ENCODE peak calls at places on chromosomes 6 and 20, in ten cellular contexts. X is stimulated activated naive CD8-positive, alpha-beta T cell treated with anti-CD3 and anti-CD28 coated beads, Interleukin-15, amount 100 ng/mL, for 72 hours; Q is astrocyte of the spinal cord; L is GM03348; R is cardiac fibroblast; F is AG10803; E is substantia nigra; B is NCI-H82; T is H9; M is SK-MEL-5. O is an unnamed sample.

GRCh38 chr6:154593122-154593521 is 82.6 kb upstream of the CNKSR3 start:
- DNase-seq in M (no peak), R (no peak), X (no peak), L (no peak), E (no peak), F (no peak), B (peak), Q (no peak), T (peak), O (no peak)

GRCh38 chr6:111709615-111710398 is 104.1 kb upstream of the TRAF3IP2 start:
- DNase-seq in L (peak), T (peak), B (peak), X (peak), R (peak), M (peak), F (peak), Q (peak), E (no peak), O (peak)

GRCh38 chr20:8790442-8791074 is 278.3 kb upstream of the PLCB4 start:
- DNase-seq in R (peak), F (peak), L (peak), Q (peak), X (peak), E (no peak), B (peak), T (no peak), M (peak), O (no peak)

GRCh38 chr6:43215066-43215465 is 14.2 kb downstream of the DNPH1 start:
- DNase-seq in F (no peak), M (no peak), Q (no peak), X (no peak), L (no peak), B (no peak), T (no peak), R (no peak), E (no peak), O (no peak)

GRCh38 chr6:142421285-142422202 is 119.7 kb downstream of the ADGRG6 start:
- DNase-seq in R (no peak), M (peak), E (no peak), F (peak), X (no peak), Q (peak), T (no peak), B (no peak), L (no peak), O (no peak)

GRCh38 chr20:58652606-58653303 is 1.7 kb downstream of the STX16 start:
- DNase-seq in Q (no peak), R (no peak), X (no peak), T (no peak), E (no peak), B (peak), F (no peak), M (no peak), L (no peak), O (no peak)

GRCh38 chr6:47478233-47479155 is 905 bp downstream of the CD2AP start:
- DNase-seq in X (no peak), B (peak), R (peak), Q (peak), T (no peak), L (peak), F (peak), M (peak), E (no peak), O (no peak)

GRCh38 chr6:24126586-24127192 is 674 bp downstream of the NRSN1 start:
- DNase-seq in B (peak), Q (peak), F (peak), R (peak), X (no peak), T (peak), M (peak), E (no peak), L (peak), O (no peak)

GRCh38 chr20:15362849-15363248 is 1025.4 kb upstream of the FLRT3 start:
- DNase-seq in E (no peak), T (no peak), R (no peak), F (no peak), B (peak), X (no peak), M (no peak), Q (no peak), L (no peak), O (no peak)

GRCh38 chr20:21509597-21510331 is 4.1 kb downstream of the NKX2-2 start:
- DNase-seq in E (no peak), X (no peak), M (no peak), L (peak), Q (peak), R (peak), B (peak), F (peak), T (peak), O (no peak)

GRCh38 chr6:161439093-161439492 is 165.2 kb upstream of the AGPAT4 start:
- DNase-seq in L (peak), M (peak), R (peak), Q (peak), E (peak), X (no peak), B (peak), T (no peak), F (peak), O (no peak)

GRCh38 chr20:24480523-24480922 is 11.1 kb downstream of the SYNDIG1 start:
- DNase-seq in T (no peak), B (no peak), X (no peak), M (no peak), R (no peak), L (no peak), Q (no peak), F (no peak), E (no peak), O (no peak)

O was measured in activated CD4-positive, CD25-positive, alpha-beta regulatory T cell treated with anti-CD3 and anti-CD28 coated beads, Interleukin-2, amount 50 U/mL, for 16 hours.